ENCODE peak calls at places on chromosomes 11 and 22, in nine cellular contexts. O, G, Z, X, B, A, W, T and V are unnamed samples.

GRCh38 chr11:87628161-87628560 is 547.1 kb downstream of the RAB38 start:
- DNase-seq in O (no peak), X (no peak), G (no peak), T (no peak), Z (peak; percentile 33), B (no peak), A (no peak), W (no peak), V (no peak)

GRCh38 chr11:85725510-85726258 is 39.7 kb upstream of the CCDC89 start:
- DNase-seq in G (no peak), W (peak; percentile 97), X (peak; percentile 82), T (no peak), Z (no peak), B (no peak), A (no peak), O (peak; percentile 97), V (no peak)

GRCh38 chr22:32804036-32804435 is 2.5 kb downstream of the TIMP3 start:
- DNase-seq in G (no peak), Z (no peak), B (no peak), T (no peak), O (peak; percentile 71), W (peak; percentile 88), X (peak; percentile 46), A (no peak), V (no peak)

GRCh38 chr22:35498026-35498425 is 42.6 kb upstream of the RASD2 start:
- DNase-seq in X (no peak), W (no peak), A (no peak), Z (no peak), G (no peak), B (peak; percentile 19), O (peak; percentile 35), T (no peak), V (no peak)

GRCh38 chr11:128587415-128587814 is at the start of gene ETS1:
- DNase-seq in O (no peak), G (no peak), Z (peak; percentile 49), T (no peak), B (no peak), A (no peak), X (peak; percentile 36), W (no peak), V (no peak)

GRCh38 chr11:73715551-73715950 is 45.3 kb downstream of the RAB6A start:
- DNase-seq in Z (no peak), W (no peak), X (no peak), O (no peak), T (no peak), G (no peak), A (no peak), B (no peak), V (no peak)

GRCh38 chr22:50078246-50078645 is 7.0 kb downstream of the MLC1 start:
- DNase-seq in A (no peak), B (no peak), G (no peak), X (no peak), W (no peak), Z (no peak), T (no peak), O (no peak), V (no peak)

GRCh38 chr22:24333301-24333700 is 62.7 kb downstream of the SPECC1L start:
- DNase-seq in Z (no peak), O (peak; percentile 90), X (peak; percentile 54), B (no peak), G (no peak), T (no peak), W (peak; percentile 87), A (no peak), V (no peak)

GRCh38 chr11:8732276-8732675 is 49.7 kb downstream of the RPL27A start:
- DNase-seq in O (no peak), A (no peak), X (no peak), Z (no peak), T (no peak), B (no peak), G (no peak), W (no peak), V (no peak)

GRCh38 chr11:8729837-8730696 is 47.5 kb downstream of the RPL27A start:
- DNase-seq in X (no peak), B (no peak), A (no peak), Z (no peak), O (no peak), T (no peak), W (no peak), G (no peak), V (peak; percentile 76)

GRCh38 chr11:8732748-8733241 is 50.2 kb downstream of the RPL27A start:
- DNase-seq in A (no peak), G (peak; percentile 73), X (peak; percentile 66), T (peak; percentile 61), O (peak; percentile 80), W (peak; percentile 84), Z (no peak), B (no peak), V (peak; percentile 57)

GRCh38 chr11:8730697-8731020 is 48.1 kb downstream of the RPL27A start:
- DNase-seq in X (no peak), Z (no peak), T (no peak), W (no peak), A (no peak), B (no peak), O (no peak), G (no peak), V (no peak)

DNA sequence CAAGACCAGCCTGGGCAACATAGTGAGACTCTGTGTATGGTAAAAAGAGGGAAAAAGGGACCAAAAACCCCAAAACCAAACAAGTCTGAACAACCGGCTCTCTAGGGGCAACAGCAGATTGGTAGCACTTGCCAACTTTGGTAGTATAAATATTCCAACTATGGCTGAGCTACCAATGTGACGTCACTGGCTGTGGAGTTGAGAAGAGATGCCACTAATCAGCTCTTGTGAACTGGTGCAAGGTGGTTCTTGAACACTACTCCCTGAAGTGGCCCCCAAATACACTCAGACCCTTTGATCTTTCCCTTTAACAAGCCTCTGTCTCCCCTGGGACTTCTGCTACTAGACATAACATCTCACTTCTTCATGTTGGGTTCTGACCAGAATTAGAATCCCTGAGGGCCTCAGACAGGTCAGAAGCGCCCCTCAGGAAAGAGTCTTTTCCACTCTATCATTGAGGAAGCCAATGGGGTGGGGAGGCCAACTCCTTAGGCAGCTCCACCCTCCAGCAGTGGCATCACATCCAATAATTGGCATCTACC is 49.1 kb downstream of the RPL27A start:
- DNase-seq in T (no peak), O (no peak), G (no peak), W (no peak), X (no peak), A (no peak), Z (no peak), B (no peak), V (no peak)
- H3K4me1 ChIP-seq in T (peaks cover 43% of the 10 kb centered on the region), O (peaks cover 37% of the 10 kb centered on the region), G (peaks cover 87% of the 10 kb centered on the region), W (peaks cover 34% of the 10 kb centered on the region), X (peaks cover 20% of the 10 kb centered on the region), A (no peaks in the 10 kb centered on the region), Z (no peaks in the 10 kb centered on the region), B (peaks cover 36% of the 10 kb centered on the region), V (peaks cover 27% of the 10 kb centered on the region)

DNA sequence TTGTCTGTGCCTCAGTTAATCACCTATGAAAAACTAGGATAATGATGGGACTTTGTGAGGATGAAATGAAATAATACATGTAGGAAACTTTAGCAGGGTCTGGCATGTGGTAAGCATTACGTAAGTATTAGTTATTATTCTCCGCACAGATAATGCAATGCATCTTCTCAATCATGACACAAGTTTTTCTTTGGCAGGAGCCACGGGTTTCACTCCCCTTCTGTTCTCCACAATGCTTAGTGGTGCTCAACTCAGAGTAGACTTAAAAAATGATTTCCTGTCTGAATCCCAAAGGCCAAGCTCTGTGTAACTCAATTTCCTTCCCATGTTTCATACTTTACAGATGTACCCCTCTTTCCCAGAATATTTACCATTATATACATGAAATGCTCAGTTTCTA is 82.9 kb downstream of the CCDC34 start:
- DNase-seq in Z (no peak), X (no peak), G (no peak), O (no peak), A (no peak), B (no peak), W (no peak), T (no peak), V (no peak)
- H3K4me1 ChIP-seq in Z (peaks cover 7% of the 10 kb centered on the region), X (no peaks in the 10 kb centered on the region), G (peaks cover 22% of the 10 kb centered on the region), O (peaks cover 8% of the 10 kb centered on the region), A (no peaks in the 10 kb centered on the region), B (no peaks in the 10 kb centered on the region), W (peaks cover 11% of the 10 kb centered on the region), T (peaks cover 10% of the 10 kb centered on the region), V (no peaks in the 10 kb centered on the region)

DNA sequence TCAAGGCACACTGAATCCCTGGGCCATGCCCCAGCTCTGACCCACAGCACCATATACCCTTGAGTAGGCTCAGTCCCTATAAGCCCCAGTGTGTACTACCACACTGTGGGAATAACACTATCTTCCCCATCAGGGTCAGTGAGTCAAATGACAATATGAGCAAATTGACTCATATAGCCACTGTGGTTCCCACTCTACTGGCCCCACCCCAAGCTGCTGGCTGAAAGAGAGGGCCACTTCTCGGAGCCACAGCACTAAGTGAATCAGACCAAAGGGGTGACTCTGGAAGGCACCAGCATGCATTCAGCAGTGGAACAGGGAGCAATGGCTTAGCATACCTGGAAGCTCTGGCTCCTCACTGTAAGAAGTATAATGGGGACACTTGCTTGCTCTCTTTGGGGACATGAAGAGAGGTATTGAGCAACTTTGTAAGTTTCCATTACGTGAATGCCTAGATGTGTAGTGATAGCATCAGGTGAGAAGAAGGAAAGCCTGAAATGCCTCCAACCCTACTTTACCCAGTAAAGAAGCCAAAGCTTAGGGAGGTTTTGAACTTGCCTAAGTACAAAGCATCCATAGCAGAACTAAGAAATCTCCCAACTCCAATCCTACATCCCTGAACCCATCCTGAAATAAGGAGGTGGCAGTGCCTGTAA is 13.5 kb downstream of the CD59 start:
- DNase-seq in B (no peak), T (no peak), Z (no peak), W (peak; percentile 82), G (no peak), A (no peak), X (peak; percentile 88), O (peak; percentile 80), V (peak; percentile 64)
- H3K4me1 ChIP-seq in B (peaks cover 28% of the 10 kb centered on the region), T (peaks cover 25% of the 10 kb centered on the region), Z (peaks cover 12% of the 10 kb centered on the region), W (peaks cover 36% of the 10 kb centered on the region), G (peaks cover 82% of the 10 kb centered on the region), A (peaks cover 11% of the 10 kb centered on the region), X (peaks cover 75% of the 10 kb centered on the region), O (peaks cover 36% of the 10 kb centered on the region), V (peaks cover 64% of the 10 kb centered on the region)

GRCh38 chr11:68194675-68195294 is 18.3 kb downstream of the KMT5B start:
- DNase-seq in A (no peak), T (no peak), G (no peak), Z (no peak), X (no peak), O (no peak), W (no peak), B (no peak), V (no peak)

GRCh38 chr11:68193018-68193417 is 20.1 kb downstream of the KMT5B start:
- DNase-seq in W (no peak), Z (no peak), G (no peak), A (no peak), B (no peak), X (no peak), O (no peak), T (no peak), V (no peak)

GRCh38 chr11:68199295-68199987 is 13.7 kb downstream of the KMT5B start:
- DNase-seq in B (no peak), W (no peak), A (no peak), X (no peak), G (no peak), Z (no peak), T (no peak), O (no peak), V (no peak)

GRCh38 chr11:68191661-68192579 is 21.2 kb downstream of the KMT5B start:
- DNase-seq in W (peak; percentile 49), A (no peak), X (peak; percentile 45), G (no peak), T (no peak), O (peak; percentile 31), B (no peak), Z (no peak), V (no peak)

DNA sequence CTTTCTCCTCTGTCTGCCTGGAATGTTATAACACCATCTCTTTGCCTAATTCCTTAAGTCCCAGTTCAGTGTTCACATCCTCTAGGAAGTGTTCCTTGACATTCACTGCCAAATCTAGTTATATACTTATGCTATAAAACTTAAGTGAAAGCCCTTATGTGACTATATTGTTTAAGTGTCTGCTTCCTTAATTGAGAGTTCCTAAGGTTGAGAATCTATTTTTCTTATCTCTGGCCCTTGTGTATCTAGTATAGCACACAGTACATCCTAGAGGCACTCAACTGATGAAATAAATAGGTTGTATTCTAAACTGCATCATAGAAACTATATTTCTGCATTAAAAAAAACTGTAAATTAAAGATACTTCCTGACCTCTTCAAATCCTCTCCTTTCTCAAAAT is 16.9 kb downstream of the KMT5B start:
- DNase-seq in Z (no peak), B (no peak), O (no peak), G (no peak), A (no peak), T (no peak), X (no peak), W (no peak), V (no peak)
- H3K4me1 ChIP-seq in Z (peaks cover 15% of the 10 kb centered on the region), B (no peaks in the 10 kb centered on the region), O (peaks cover 9% of the 10 kb centered on the region), G (peaks cover 95% of the 10 kb centered on the region), A (peaks cover 1% of the 10 kb centered on the region), T (peaks cover 11% of the 10 kb centered on the region), X (peaks cover 21% of the 10 kb centered on the region), W (peaks cover 9% of the 10 kb centered on the region), V (peaks cover 33% of the 10 kb centered on the region)